ENCODE peak calls at places on chromosome X, in eight cellular contexts. T is ecto neural progenitor cell, J is T-helper 2 cell, N is AG09309, Z is endothelial cell, P is H54, K is foreskin fibroblast, W is RPMI7951. G is an unnamed sample.

GRCh38 chrX:2346158-2346557 is 154.6 kb downstream of the DHRSX start:
- DNase-seq in T (no peak), J (no peak), N (no peak), Z (no peak), P (no peak), K (no peak), W (no peak), G (no peak)

GRCh38 chrX:19791562-19791961 is 95.8 kb downstream of the SH3KBP1 start:
- DNase-seq in T (no peak), J (peak), N (peak), Z (no peak), P (no peak), K (peak), W (peak), G (no peak)

GRCh38 chrX:40061871-40062524 is 35.8 kb downstream of the BCOR start:
- DNase-seq in T (no peak), J (peak), N (no peak), Z (no peak), P (no peak), K (no peak), W (no peak), G (no peak)

GRCh38 chrX:143854006-143854405 is 29.9 kb upstream of the UBE2NL start:
- DNase-seq in T (no peak), J (no peak), N (no peak), Z (no peak), P (no peak), K (peak), W (peak), G (no peak)

GRCh38 chrX:37476571-37477188 is 94.8 kb upstream of the LANCL3 start:
- DNase-seq in T (no peak), J (no peak), N (no peak), Z (no peak), P (no peak), K (no peak), W (no peak), G (no peak)

GRCh38 chrX:121103381-121103780 is 56.0 kb downstream of the GLUD2 start:
- DNase-seq in T (no peak), J (no peak), N (no peak), Z (no peak), P (no peak), K (peak), W (no peak), G (peak)

GRCh38 chrX:40104649-40105015 is 6.9 kb upstream of the BCOR start:
- DNase-seq in T (peak), J (peak), N (no peak), Z (no peak), P (no peak), K (peak), W (no peak), G (no peak)

GRCh38 chrX:154800508-154801207 is 4.6 kb downstream of the MPP1 start:
- DNase-seq in T (no peak), J (no peak), N (no peak), Z (no peak), P (no peak), K (no peak), W (no peak), G (no peak)

GRCh38 chrX:69321789-69322188 is 156.5 kb upstream of the PJA1 start:
- DNase-seq in T (no peak), J (no peak), N (no peak), Z (no peak), P (no peak), K (no peak), W (no peak), G (no peak)

GRCh38 chrX:103396186-103396585 is 19.8 kb downstream of the BEX3 start:
- DNase-seq in T (no peak), J (no peak), N (peak), Z (no peak), P (no peak), K (peak), W (peak), G (peak)

GRCh38 chrX:47145408-47146120 is 543 bp downstream of the RBM10 start:
- DNase-seq in T (no peak), J (no peak), N (no peak), Z (no peak), P (no peak), K (no peak), W (no peak), G (no peak)

GRCh38 chrX:17519349-17519748 is 144.3 kb downstream of the NHS start:
- DNase-seq in T (no peak), J (no peak), N (no peak), Z (no peak), P (no peak), K (peak), W (no peak), G (no peak)

GRCh38 chrX:108122748-108123147 is 31.2 kb downstream of the ATG4A start:
- DNase-seq in T (no peak), J (no peak), N (peak), Z (no peak), P (no peak), K (peak), W (peak), G (peak)

GRCh38 chrX:41180194-41180902 is 95.1 kb downstream of the USP9X start:
- DNase-seq in T (no peak), J (peak), N (peak), Z (peak), P (no peak), K (peak), W (peak), G (peak)

GRCh38 chrX:74015379-74016019 is 288.5 kb upstream of the ZCCHC13 start:
- DNase-seq in T (peak), J (peak), N (peak), Z (peak), P (peak), K (peak), W (peak), G (peak)

GRCh38 chrX:9626379-9626778 is 139.3 kb downstream of the GPR143 start:
- DNase-seq in T (no peak), J (no peak), N (no peak), Z (no peak), P (no peak), K (no peak), W (no peak), G (no peak)

G was measured in skeletal muscle cell.